ENCODE peak calls at places on chromosomes 12 and 14, in nine cellular contexts. One of them, this sample, is unnamed. For H3K4me1, the result is how much of the 10 kb centered on the place peaks cover.

GRCh38 chr14:100294213-100294962 is 11.9 kb downstream of the SLC25A29 start:
- DNase-seq in ascending aorta: peak
- DNase-seq in lower lobe of right lung: no peak
- DNase-seq in left ventricle myocardium inferior: peak
- DNase-seq in fibroblast of lung: no peak
- DNase-seq in IMR-90: no peak
- DNase-seq in adrenal gland: peak
- DNase-seq in mucosa of descending colon: no peak
- DNase-seq in hepatocyte: no peak
- DNase-seq in this sample: peak

GRCh38 chr12:128572311-128572810 is 251.4 kb downstream of the SLC15A4 start:
- DNase-seq in mucosa of descending colon: no peak
- DNase-seq in lower lobe of right lung: no peak
- DNase-seq in adrenal gland: no peak
- DNase-seq in hepatocyte: no peak
- DNase-seq in ascending aorta: no peak
- DNase-seq in left ventricle myocardium inferior: no peak
- DNase-seq in fibroblast of lung: no peak
- DNase-seq in IMR-90: no peak
- DNase-seq in this sample: peak

GRCh38 chr14:95485222-95485819 is 31.1 kb downstream of the SYNE3 start:
- DNase-seq in ascending aorta: no peak
- DNase-seq in adrenal gland: no peak
- DNase-seq in left ventricle myocardium inferior: no peak
- DNase-seq in fibroblast of lung: no peak
- DNase-seq in IMR-90: no peak
- DNase-seq in lower lobe of right lung: no peak
- DNase-seq in hepatocyte: no peak
- DNase-seq in mucosa of descending colon: peak
- DNase-seq in this sample: no peak

GRCh38 chr14:105353163-105353562 is 38.6 kb downstream of the PACS2 start:
- DNase-seq in mucosa of descending colon: no peak
- DNase-seq in hepatocyte: no peak
- DNase-seq in ascending aorta: no peak
- DNase-seq in left ventricle myocardium inferior: no peak
- DNase-seq in fibroblast of lung: no peak
- DNase-seq in adrenal gland: no peak
- DNase-seq in lower lobe of right lung: no peak
- DNase-seq in IMR-90: no peak
- DNase-seq in this sample: no peak

GRCh38 chr14:85247071-85247470 is 282.9 kb upstream of the FLRT2 start:
- DNase-seq in adrenal gland: no peak
- DNase-seq in IMR-90: no peak
- DNase-seq in hepatocyte: no peak
- DNase-seq in lower lobe of right lung: no peak
- DNase-seq in left ventricle myocardium inferior: no peak
- DNase-seq in fibroblast of lung: no peak
- DNase-seq in mucosa of descending colon: no peak
- DNase-seq in ascending aorta: no peak
- DNase-seq in this sample: no peak

GRCh38 chr12:54230555-54230954 is 41.8 kb upstream of the SMUG1 start:
- DNase-seq in adrenal gland: no peak
- DNase-seq in ascending aorta: no peak
- DNase-seq in left ventricle myocardium inferior: no peak
- DNase-seq in lower lobe of right lung: no peak
- DNase-seq in fibroblast of lung: no peak
- DNase-seq in hepatocyte: no peak
- DNase-seq in mucosa of descending colon: no peak
- DNase-seq in IMR-90: no peak
- DNase-seq in this sample: no peak

GRCh38 chr12:104702565-104703139 is 245.9 kb downstream of the CHST11 start:
- DNase-seq in hepatocyte: no peak
- DNase-seq in mucosa of descending colon: peak
- DNase-seq in lower lobe of right lung: no peak
- DNase-seq in adrenal gland: peak
- DNase-seq in left ventricle myocardium inferior: peak
- DNase-seq in fibroblast of lung: no peak
- DNase-seq in ascending aorta: peak
- DNase-seq in IMR-90: no peak
- DNase-seq in this sample: peak

GRCh38 chr12:24850486-24850885 is 98.4 kb downstream of the BCAT1 start:
- DNase-seq in left ventricle myocardium inferior: no peak
- DNase-seq in ascending aorta: no peak
- DNase-seq in lower lobe of right lung: no peak
- DNase-seq in IMR-90: no peak
- DNase-seq in fibroblast of lung: no peak
- DNase-seq in mucosa of descending colon: no peak
- DNase-seq in hepatocyte: no peak
- DNase-seq in adrenal gland: no peak
- DNase-seq in this sample: no peak

GRCh38 chr14:96139879-96140278 is 64.8 kb upstream of the BDKRB2 start:
- DNase-seq in IMR-90: peak
- DNase-seq in lower lobe of right lung: no peak
- DNase-seq in hepatocyte: no peak
- DNase-seq in fibroblast of lung: peak
- DNase-seq in left ventricle myocardium inferior: no peak
- DNase-seq in mucosa of descending colon: no peak
- DNase-seq in ascending aorta: no peak
- DNase-seq in adrenal gland: no peak
- DNase-seq in this sample: no peak

GRCh38 chr14:64705406-64706118 is 1.3 kb downstream of the PLEKHG3 start:
- DNase-seq in adrenal gland: no peak
- DNase-seq in hepatocyte: peak
- DNase-seq in left ventricle myocardium inferior: no peak
- DNase-seq in fibroblast of lung: no peak
- DNase-seq in mucosa of descending colon: peak
- DNase-seq in lower lobe of right lung: no peak
- DNase-seq in IMR-90: no peak
- DNase-seq in ascending aorta: peak
- DNase-seq in this sample: peak

GRCh38 chr14:26527095-26527494 is 70.7 kb downstream of the NOVA1 start:
- DNase-seq in lower lobe of right lung: no peak
- DNase-seq in left ventricle myocardium inferior: no peak
- DNase-seq in IMR-90: peak
- DNase-seq in fibroblast of lung: peak
- DNase-seq in ascending aorta: no peak
- DNase-seq in hepatocyte: no peak
- DNase-seq in mucosa of descending colon: no peak
- DNase-seq in adrenal gland: no peak
- DNase-seq in this sample: no peak

GRCh38 chr12:26124491-26125450 is at the start of gene BHLHE41:
- DNase-seq in adrenal gland: peak
- DNase-seq in fibroblast of lung: peak
- DNase-seq in mucosa of descending colon: peak
- DNase-seq in left ventricle myocardium inferior: peak
- DNase-seq in ascending aorta: peak
- DNase-seq in hepatocyte: peak
- DNase-seq in IMR-90: peak
- DNase-seq in lower lobe of right lung: peak
- DNase-seq in this sample: peak

DNA sequence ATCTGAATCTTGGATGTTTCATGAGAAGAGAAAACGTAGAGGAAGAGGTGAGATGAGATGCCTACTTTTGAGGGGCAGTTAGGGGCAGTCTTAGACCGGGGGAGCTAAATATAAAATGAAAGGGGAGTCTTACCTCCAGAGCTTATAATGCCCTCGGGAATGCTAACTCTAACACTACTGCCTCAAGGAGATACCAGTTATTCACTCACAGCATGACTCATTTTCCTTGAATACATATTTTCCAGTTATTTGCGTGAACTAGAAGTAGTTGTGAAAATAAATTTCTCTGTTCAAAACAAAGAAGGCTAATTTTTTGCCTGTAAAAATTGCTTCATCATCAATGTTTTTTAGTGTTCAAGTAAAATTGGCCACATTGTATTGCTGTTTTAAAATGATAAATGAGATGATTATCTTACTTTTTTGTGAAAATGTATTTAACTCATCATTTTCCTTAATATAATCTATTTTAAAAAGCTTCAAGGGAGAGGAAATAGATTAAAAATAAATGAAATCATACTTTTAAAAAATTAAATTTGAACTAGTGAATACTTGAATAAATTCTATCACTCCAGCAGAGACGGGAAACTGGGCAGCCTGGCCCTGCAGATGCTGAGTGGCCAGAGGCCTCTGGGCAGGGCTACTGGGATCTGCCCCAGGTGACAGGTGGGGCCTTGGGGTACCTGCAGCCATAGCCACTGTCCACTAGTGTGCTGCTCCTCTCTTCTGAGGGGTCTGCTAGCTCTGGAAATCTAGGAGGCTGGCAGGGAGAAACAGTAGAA is 339.3 kb downstream of the EGLN3 start:
- DNase-seq in adrenal gland: no peak
- DNase-seq in mucosa of descending colon: no peak
- DNase-seq in lower lobe of right lung: no peak
- DNase-seq in fibroblast of lung: peak
- DNase-seq in IMR-90: no peak
- DNase-seq in left ventricle myocardium inferior: no peak
- DNase-seq in ascending aorta: no peak
- DNase-seq in hepatocyte: no peak
- DNase-seq in this sample: no peak
- TF ChIP-seq CTCF in adrenal gland: no peak
- TF ChIP-seq CTCF in mucosa of descending colon: no peak
- TF ChIP-seq CTCF in lower lobe of right lung: no peak
- TF ChIP-seq CTCF in fibroblast of lung: no peak
- TF ChIP-seq CTCF in IMR-90: no peak
- TF ChIP-seq CTCF in left ventricle myocardium inferior: no peak
- TF ChIP-seq CTCF in ascending aorta: no peak
- TF ChIP-seq CTCF in hepatocyte: no peak
- TF ChIP-seq CTCF in this sample: no peak

GRCh38 chr12:111398530-111398929 is 7.2 kb upstream of the SH2B3 start:
- DNase-seq in mucosa of descending colon: no peak
- DNase-seq in hepatocyte: no peak
- DNase-seq in lower lobe of right lung: no peak
- DNase-seq in IMR-90: no peak
- DNase-seq in adrenal gland: peak
- DNase-seq in left ventricle myocardium inferior: no peak
- DNase-seq in fibroblast of lung: no peak
- DNase-seq in ascending aorta: no peak
- DNase-seq in this sample: no peak
- H3K4me1 ChIP-seq in mucosa of descending colon: under half
- H3K4me1 ChIP-seq in hepatocyte: under half
- H3K4me1 ChIP-seq in lower lobe of right lung: under half
- H3K4me1 ChIP-seq in IMR-90: under half
- H3K4me1 ChIP-seq in adrenal gland: under half
- H3K4me1 ChIP-seq in left ventricle myocardium inferior: under half
- H3K4me1 ChIP-seq in fibroblast of lung: under half
- H3K4me1 ChIP-seq in ascending aorta: under half
- H3K4me1 ChIP-seq in this sample: under half

GRCh38 chr14:45287609-45288008 is 34.6 kb upstream of the MIS18BP1 start:
- DNase-seq in lower lobe of right lung: no peak
- DNase-seq in IMR-90: no peak
- DNase-seq in fibroblast of lung: no peak
- DNase-seq in hepatocyte: no peak
- DNase-seq in ascending aorta: no peak
- DNase-seq in left ventricle myocardium inferior: no peak
- DNase-seq in mucosa of descending colon: no peak
- DNase-seq in adrenal gland: peak
- DNase-seq in this sample: no peak
- TF ChIP-seq CTCF in lower lobe of right lung: no peak
- TF ChIP-seq CTCF in IMR-90: no peak
- TF ChIP-seq CTCF in fibroblast of lung: no peak
- TF ChIP-seq CTCF in hepatocyte: no peak
- TF ChIP-seq CTCF in ascending aorta: no peak
- TF ChIP-seq CTCF in left ventricle myocardium inferior: peak
- TF ChIP-seq CTCF in mucosa of descending colon: no peak
- TF ChIP-seq CTCF in adrenal gland: no peak
- TF ChIP-seq CTCF in this sample: no peak

GRCh38 chr14:55098561-55098898 is 30.5 kb upstream of the LGALS3 start:
- DNase-seq in fibroblast of lung: no peak
- DNase-seq in mucosa of descending colon: no peak
- DNase-seq in adrenal gland: no peak
- DNase-seq in lower lobe of right lung: no peak
- DNase-seq in hepatocyte: no peak
- DNase-seq in left ventricle myocardium inferior: no peak
- DNase-seq in IMR-90: no peak
- DNase-seq in ascending aorta: no peak
- DNase-seq in this sample: no peak
- H3K4me1 ChIP-seq in fibroblast of lung: under half
- H3K4me1 ChIP-seq in mucosa of descending colon: under half
- H3K4me1 ChIP-seq in adrenal gland: under half
- H3K4me1 ChIP-seq in lower lobe of right lung: half or more
- H3K4me1 ChIP-seq in hepatocyte: under half
- H3K4me1 ChIP-seq in left ventricle myocardium inferior: half or more
- H3K4me1 ChIP-seq in IMR-90: under half
- H3K4me1 ChIP-seq in ascending aorta: under half
- H3K4me1 ChIP-seq in this sample: under half

DNA sequence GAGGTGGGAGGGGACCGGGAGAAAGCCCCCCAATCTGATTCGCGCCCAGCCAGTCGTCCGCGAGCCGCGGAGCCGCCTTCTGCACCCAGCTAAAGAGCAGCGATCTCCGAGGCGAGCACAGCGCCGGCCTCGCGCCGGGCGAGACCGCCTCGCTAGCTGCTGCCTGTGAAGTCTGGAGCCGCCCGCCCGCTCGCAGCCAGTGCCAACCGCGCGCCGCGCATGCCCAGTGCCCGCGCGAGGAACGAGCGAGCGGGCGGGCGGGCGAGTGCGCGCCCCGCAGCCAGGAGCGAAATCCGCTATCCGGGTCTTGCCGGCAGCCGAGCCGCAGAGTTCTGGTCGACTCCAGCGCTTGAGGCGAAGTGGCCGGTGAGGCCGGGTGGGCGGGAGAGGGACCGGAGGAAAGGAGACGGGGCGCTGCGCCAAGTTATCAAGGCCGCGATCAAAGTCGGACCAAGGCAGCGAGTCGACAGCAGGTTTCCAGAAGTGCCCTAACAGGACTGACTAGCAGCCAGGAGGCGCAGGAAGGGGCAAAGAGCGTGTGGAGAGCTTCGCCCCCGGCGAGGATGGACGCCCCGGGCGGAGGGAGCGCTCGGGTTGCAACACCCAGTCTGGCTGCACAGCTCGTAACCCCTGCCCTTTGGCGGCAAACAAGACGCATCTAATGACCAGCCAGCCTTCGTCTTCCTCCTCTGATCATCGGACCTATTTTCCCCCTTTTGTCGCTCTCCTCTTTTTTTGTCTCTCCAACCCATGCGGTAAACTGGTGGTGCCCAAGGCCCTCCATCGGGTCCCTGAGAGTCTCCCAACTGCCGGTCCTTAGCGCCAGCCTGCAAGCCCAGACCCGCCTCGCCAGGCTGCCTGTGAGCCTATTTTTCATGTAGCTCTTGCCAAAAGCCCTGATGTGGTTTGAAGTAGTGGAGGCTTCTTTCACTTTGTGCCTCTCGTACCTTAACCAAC is at the start of gene EPS8:
- DNase-seq in mucosa of descending colon: peak
- DNase-seq in lower lobe of right lung: peak
- DNase-seq in fibroblast of lung: peak
- DNase-seq in hepatocyte: peak
- DNase-seq in adrenal gland: peak
- DNase-seq in left ventricle myocardium inferior: peak
- DNase-seq in ascending aorta: peak
- DNase-seq in IMR-90: peak
- DNase-seq in this sample: peak
- TF ChIP-seq CTCF in mucosa of descending colon: no peak
- TF ChIP-seq CTCF in lower lobe of right lung: no peak
- TF ChIP-seq CTCF in fibroblast of lung: no peak
- TF ChIP-seq CTCF in hepatocyte: peak
- TF ChIP-seq CTCF in adrenal gland: no peak
- TF ChIP-seq CTCF in left ventricle myocardium inferior: no peak
- TF ChIP-seq CTCF in ascending aorta: no peak
- TF ChIP-seq CTCF in IMR-90: no peak
- TF ChIP-seq CTCF in this sample: no peak

This sample was measured in testis.